ENCODE peak calls at places on chromosome 10, in four cellular contexts. E is IMR-90, A is H9, T is H1. D is an unnamed sample.
A peak's percentile ranks its signal among the peaks of the same experiment; 100 is the strongest.

GRCh38 chr10:68046642-68047041 is 28.4 kb downstream of the HERC4 start:
- DNase-seq in T (no peak), A (no peak), E (no peak), D (no peak)

GRCh38 chr10:59905066-59905734 is 1.2 kb downstream of the CCDC6 start:
- DNase-seq in A (peak; percentile 48), T (no peak), E (peak; percentile 16), D (peak; percentile 79)

GRCh38 chr10:99981581-99982199 is 28.1 kb downstream of the DNMBP start:
- DNase-seq in A (no peak), E (no peak), T (no peak), D (no peak)

GRCh38 chr10:107814865-107815487 is 650.5 kb upstream of the SORCS1 start:
- DNase-seq in A (peak; percentile 70), E (peak; percentile 5), T (peak; percentile 36), D (peak; percentile 86)

GRCh38 chr10:96910488-96911395 is 78.6 kb downstream of the LCOR start:
- DNase-seq in T (no peak), E (peak; percentile 35), A (no peak), D (peak; percentile 60)

GRCh38 chr10:108852211-108852610 is 1071.1 kb downstream of the XPNPEP1 start:
- DNase-seq in E (no peak), T (no peak), A (no peak), D (no peak)

GRCh38 chr10:17029581-17030271 is 99.9 kb downstream of the CUBN start:
- DNase-seq in T (no peak), A (no peak), E (peak; percentile 87), D (peak; percentile 37)

GRCh38 chr10:92124524-92125168 is 166.2 kb downstream of the CPEB3 start:
- DNase-seq in A (no peak), T (no peak), E (peak; percentile 91), D (no peak)

GRCh38 chr10:103177123-103177522 is 15.9 kb downstream of the NT5C2 start:
- DNase-seq in T (no peak), A (no peak), E (no peak), D (no peak)

GRCh38 chr10:75959209-75959608 is 527.8 kb downstream of the LRMDA start:
- DNase-seq in T (no peak), A (no peak), E (peak; percentile 76), D (peak; percentile 59)

GRCh38 chr10:14665304-14665703 is 109.4 kb downstream of the FAM107B start:
- DNase-seq in E (no peak), A (no peak), T (no peak), D (no peak)

GRCh38 chr10:119355930-119356329 is 148.6 kb downstream of the GRK5 start:
- DNase-seq in E (no peak), A (no peak), T (no peak), D (peak; percentile 48)

GRCh38 chr10:94299417-94299816 is 63.3 kb downstream of the NOC3L start:
- DNase-seq in E (peak; percentile 48), T (no peak), A (no peak), D (no peak)

GRCh38 chr10:117818696-117819095 is 228.0 kb downstream of the RAB11FIP2 start:
- DNase-seq in T (no peak), A (no peak), E (no peak), D (no peak)

GRCh38 chr10:122463466-122464157 is 2.3 kb downstream of the HTRA1 start:
- DNase-seq in E (no peak), A (no peak), T (no peak), D (no peak)
- H2BK15ac ChIP-seq in E (peak overlapping the region; percentile 4), A (no peak overlapping the region), T (peak overlapping the region; percentile 5), D (no peak overlapping the region)

DNA sequence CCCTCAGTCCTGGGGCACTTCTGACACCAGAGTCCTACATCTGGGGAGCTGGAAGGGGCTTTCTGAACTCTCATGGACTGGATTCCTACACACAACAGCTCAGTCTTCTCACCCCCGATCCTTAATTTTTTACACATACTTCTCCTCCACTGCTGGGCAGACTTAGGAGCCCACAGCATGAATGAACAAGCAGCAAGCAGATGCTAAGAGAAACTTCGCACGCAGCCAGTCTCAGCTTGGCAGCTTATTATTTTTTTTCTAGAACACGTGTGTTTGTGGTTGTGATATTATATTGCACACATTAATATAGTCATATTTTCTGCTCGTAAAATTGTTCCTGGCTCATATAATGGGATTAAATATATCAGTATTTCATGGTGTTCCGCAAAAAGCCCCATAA is 50.9 kb upstream of the LOXL4 start:
- DNase-seq in T (no peak), E (no peak), A (no peak), D (no peak)
- H4K5ac ChIP-seq in T (no peak overlapping the region), E (no peak overlapping the region), A (no peak overlapping the region), D (no peak overlapping the region)

GRCh38 chr10:131812012-131812403 is 88.8 kb upstream of the PPP2R2D start:
- DNase-seq in T (no peak), E (no peak), A (no peak), D (no peak)
- H2BK15ac ChIP-seq in T (no peak overlapping the region), E (no peak overlapping the region), A (no peak overlapping the region), D (no peak overlapping the region)

GRCh38 chr10:110780704-110781103 is 91.0 kb upstream of the PDCD4 start:
- DNase-seq in A (no peak), E (no peak), T (no peak), D (no peak)
- H4K5ac ChIP-seq in A (no peak overlapping the region), E (no peak overlapping the region), T (no peak overlapping the region), D (no peak overlapping the region)

DNA sequence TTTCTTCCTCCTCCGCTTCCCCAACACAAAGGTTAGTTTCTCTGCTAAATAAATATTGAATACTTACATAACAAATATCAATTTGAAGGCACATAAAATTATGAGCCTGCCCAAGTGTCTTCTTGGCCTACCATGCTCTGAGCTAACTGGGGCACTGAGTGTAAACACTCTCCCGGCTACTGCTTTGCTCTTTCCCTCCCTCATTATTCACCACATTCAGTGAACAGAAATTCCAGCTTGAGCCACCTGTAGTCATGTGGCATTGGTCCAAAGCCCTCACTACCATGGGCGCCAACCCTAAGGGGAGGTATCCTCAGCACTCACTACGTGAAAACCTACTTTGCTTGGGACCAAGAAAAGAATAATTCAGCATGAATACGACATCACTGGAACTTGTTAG is 409.0 kb downstream of the KCNMA1 start:
- DNase-seq in E (no peak), A (no peak), T (no peak), D (no peak)
- H2BK15ac ChIP-seq in E (no peak overlapping the region), A (no peak overlapping the region), T (no peak overlapping the region), D (no peak overlapping the region)

GRCh38 chr10:31001740-31002139 is 29.9 kb downstream of the ZNF438 start:
- DNase-seq in A (no peak), T (no peak), E (no peak), D (no peak)
- H4K5ac ChIP-seq in A (no peak overlapping the region), T (no peak overlapping the region), E (no peak overlapping the region), D (no peak overlapping the region)

DNA sequence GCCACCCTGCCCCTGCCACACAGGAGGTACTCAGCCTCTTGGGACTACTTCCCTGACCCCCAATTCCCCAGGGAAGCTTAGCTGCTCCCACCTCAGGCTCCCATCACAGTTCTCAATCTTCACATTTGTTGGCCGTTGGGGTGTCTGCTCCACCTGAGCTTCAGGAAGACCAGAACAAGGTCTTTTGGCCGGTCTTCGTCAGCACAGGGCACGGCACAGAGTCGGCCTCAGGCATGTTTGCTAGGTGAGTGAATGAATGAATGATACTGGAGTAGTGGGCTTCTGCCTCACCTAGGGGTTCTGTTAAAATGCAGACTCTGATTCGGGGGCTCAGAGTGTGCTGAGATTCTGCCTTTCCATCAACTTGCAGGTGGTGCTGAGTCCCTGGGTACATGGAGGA is 20.3 kb downstream of the GPRIN2 start:
- DNase-seq in A (no peak), T (no peak), E (no peak), D (no peak)
- H2BK15ac ChIP-seq in A (no peak overlapping the region), T (no peak overlapping the region), E (peak overlapping the region; percentile 69), D (no peak overlapping the region)

DNA sequence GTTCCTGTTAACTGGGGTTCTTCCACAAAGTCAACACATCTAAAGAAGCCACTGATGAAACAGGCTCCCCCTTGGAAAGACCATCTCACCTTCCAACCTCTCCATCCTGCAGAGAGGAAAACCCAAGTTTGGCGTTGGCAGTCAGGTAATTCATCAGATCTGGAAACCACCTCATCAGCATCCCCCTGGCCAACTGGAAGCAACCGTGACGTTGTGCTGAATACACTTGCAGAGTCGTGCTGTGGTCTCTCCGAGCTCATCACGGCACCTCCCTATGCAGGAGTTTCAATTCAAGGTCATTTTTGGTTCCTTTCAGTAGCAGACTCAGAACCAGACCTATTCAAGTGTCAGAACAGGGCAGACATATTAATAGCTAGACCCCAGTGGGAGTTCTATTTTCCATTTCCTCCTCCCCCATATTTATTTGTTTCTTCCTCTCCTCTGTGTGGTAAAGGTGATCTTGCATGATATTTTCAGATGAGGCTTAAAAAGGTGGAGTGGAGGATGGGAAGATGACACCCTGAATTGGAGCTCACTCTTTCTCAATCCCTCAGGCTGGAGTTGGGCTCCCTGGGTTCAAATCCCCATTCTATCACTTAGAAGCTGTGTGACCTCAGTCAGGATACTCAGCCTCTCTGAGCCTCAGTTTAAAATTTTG is 149.1 kb upstream of the ADO start:
- DNase-seq in A (no peak), E (no peak), T (no peak), D (no peak)
- H4K5ac ChIP-seq in A (no peak overlapping the region), E (no peak overlapping the region), T (no peak overlapping the region), D (no peak overlapping the region)

GRCh38 chr10:112823007-112823406 is 127.0 kb upstream of the TCF7L2 start:
- DNase-seq in E (no peak), T (no peak), A (no peak), D (no peak)

GRCh38 chr10:112827951-112828350 is 122.1 kb upstream of the TCF7L2 start:
- DNase-seq in E (peak; percentile 10), T (no peak), A (no peak), D (no peak)

GRCh38 chr10:112826018-112826697 is 123.9 kb upstream of the TCF7L2 start:
- DNase-seq in T (no peak), A (no peak), E (no peak), D (no peak)

GRCh38 chr10:112823604-112824003 is 126.4 kb upstream of the TCF7L2 start:
- DNase-seq in A (no peak), E (no peak), T (no peak), D (no peak)

GRCh38 chr10:112827091-112827490 is 123.0 kb upstream of the TCF7L2 start:
- DNase-seq in T (no peak), E (no peak), A (no peak), D (no peak)
- H2BK15ac ChIP-seq in T (no peak overlapping the region), E (no peak overlapping the region), A (no peak overlapping the region), D (no peak overlapping the region)

D was measured in mesendoderm.